ENCODE peak calls at places on chromosomes 4 and X, in four cellular contexts. E is HepG2, Y is HEK293T, R is K562. G is an unnamed sample.

GRCh38 chrX:40922307-40922706 is 162.9 kb upstream of the USP9X start:
- DNase-seq in E (peak; percentile 45), Y (no peak), R (peak; percentile 35), G (no peak)

GRCh38 chr4:121190389-121190788 is 26.3 kb upstream of the TNIP3 start:
- DNase-seq in E (no peak), Y (no peak), R (no peak), G (no peak)

GRCh38 chr4:56215138-56215793 is 172.0 kb downstream of the AASDH start:
- DNase-seq in Y (no peak), E (peak; percentile 63), R (no peak), G (no peak)

GRCh38 chr4:182338059-182338458 is 94.9 kb downstream of the TENM3 start:
- DNase-seq in R (no peak), Y (no peak), E (no peak), G (no peak)

GRCh38 chr4:108129226-108129625 is 39.5 kb downstream of the LEF1 start:
- DNase-seq in E (no peak), R (no peak), Y (no peak), G (no peak)

GRCh38 chr4:19580090-19580489 is 671.6 kb upstream of the SLIT2 start:
- DNase-seq in E (no peak), Y (no peak), R (no peak), G (no peak)

GRCh38 chrX:105167233-105167632 is 53.3 kb downstream of the TEX13A start:
- DNase-seq in Y (no peak), R (no peak), E (no peak), G (no peak)

GRCh38 chrX:72123471-72124185 is 8.1 kb downstream of the RTL5 start:
- DNase-seq in R (no peak), E (no peak), Y (peak; percentile 44), G (no peak)

GRCh38 chr4:183765121-183765990 is 106.3 kb downstream of the TRAPPC11 start:
- DNase-seq in R (no peak), Y (no peak), E (peak; percentile 10), G (no peak)

GRCh38 chr4:96531836-96532235 is 691.9 kb downstream of the PDHA2 start:
- DNase-seq in R (no peak), Y (no peak), E (no peak), G (no peak)

GRCh38 chr4:140816806-140817205 is 60.6 kb upstream of the TBC1D9 start:
- DNase-seq in R (no peak), Y (no peak), E (no peak), G (no peak)

GRCh38 chr4:77712675-77713074 is 106.5 kb downstream of the CNOT6L start:
- DNase-seq in R (no peak), E (no peak), Y (no peak), G (no peak)

GRCh38 chr4:1105067-1105466 is 8.3 kb downstream of the RNF212 start:
- DNase-seq in Y (no peak), E (no peak), R (no peak), G (no peak)

GRCh38 chr4:5142726-5143125 is 91.4 kb downstream of the STK32B start:
- DNase-seq in Y (no peak), R (peak; percentile 39), E (peak; percentile 20), G (no peak)
- TF ChIP-seq TARDBP in Y (no peak), R (no peak), E (no peak), G (no peak)

GRCh38 chr4:98470831-98471230 is 187.6 kb downstream of the TSPAN5 start:
- DNase-seq in Y (no peak), R (peak; percentile 32), E (no peak), G (no peak)
- TF ChIP-seq TARDBP in Y (no peak), R (no peak), E (no peak), G (no peak)

DNA sequence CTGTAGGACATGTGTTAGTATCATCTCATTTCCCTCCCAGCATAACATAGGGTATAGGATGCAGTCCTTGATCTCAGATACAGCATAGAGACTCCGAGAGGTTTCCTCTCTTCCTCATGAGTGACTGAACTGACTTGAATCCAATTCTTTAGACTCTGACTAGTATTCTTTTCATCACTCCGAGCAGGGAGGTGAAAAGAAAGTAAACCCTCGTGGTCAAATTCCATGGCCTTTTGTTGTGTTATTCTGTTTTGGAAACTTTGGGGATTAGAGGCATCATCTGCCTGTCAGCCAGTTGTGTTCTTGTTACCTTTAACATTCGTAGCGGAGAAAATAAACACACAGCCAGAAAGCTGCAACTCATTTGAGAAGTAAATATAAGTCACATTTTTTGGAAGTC is 206.6 kb downstream of the ARHGAP10 start:
- DNase-seq in R (no peak), E (no peak), Y (no peak), G (no peak)
- TF ChIP-seq TARDBP in R (no peak), E (no peak), Y (no peak), G (no peak)

GRCh38 chr4:86816463-86817107 is 32.6 kb downstream of the SLC10A6 start:
- DNase-seq in Y (no peak), R (no peak), E (no peak), G (no peak)
- TF ChIP-seq TARDBP in Y (no peak), R (no peak), E (no peak), G (no peak)

GRCh38 chr4:123554819-123555499 is 158.4 kb downstream of the SPRY1 start:
- DNase-seq in E (no peak), Y (no peak), R (no peak), G (no peak)

GRCh38 chr4:123553733-123554132 is 157.1 kb downstream of the SPRY1 start:
- DNase-seq in R (no peak), Y (no peak), E (peak; percentile 58), G (no peak)

GRCh38 chr4:123556526-123556925 is 159.9 kb downstream of the SPRY1 start:
- DNase-seq in E (no peak), Y (no peak), R (no peak), G (no peak)

GRCh38 chr4:123554263-123554662 is 157.7 kb downstream of the SPRY1 start:
- DNase-seq in R (no peak), E (no peak), Y (no peak), G (no peak)

GRCh38 chr4:123555500-123556273 is 159.1 kb downstream of the SPRY1 start:
- DNase-seq in R (peak; percentile 19), E (peak; percentile 98), Y (peak; percentile 48), G (no peak)
- TF ChIP-seq TARDBP in R (no peak), E (peak; percentile 93), Y (no peak), G (no peak)

GRCh38 chr4:6473264-6474052 is 1.0 kb upstream of the PPP2R2C start:
- DNase-seq in E (no peak), R (no peak), Y (no peak), G (no peak)
- TF ChIP-seq TARDBP in E (no peak), R (no peak), Y (no peak), G (no peak)

GRCh38 chrX:154047266-154047665 is 27.6 kb upstream of the IRAK1 start:
- DNase-seq in E (no peak), R (no peak), Y (no peak), G (no peak)

GRCh38 chrX:154050113-154050495 is 30.4 kb upstream of the IRAK1 start:
- DNase-seq in E (no peak), R (no peak), Y (no peak), G (no peak)

GRCh38 chrX:154049209-154050112 is 29.8 kb upstream of the IRAK1 start:
- DNase-seq in Y (no peak), E (no peak), R (no peak), G (no peak)

GRCh38 chrX:154048398-154048797 is 28.7 kb upstream of the IRAK1 start:
- DNase-seq in E (no peak), Y (no peak), R (no peak), G (no peak)

GRCh38 chrX:154051210-154051810 is 31.6 kb upstream of the IRAK1 start:
- DNase-seq in E (peak; percentile 45), R (peak; percentile 57), Y (peak; percentile 73), G (no peak)
- TF ChIP-seq TARDBP in E (no peak), R (no peak), Y (no peak), G (no peak)

GRCh38 chrX:78655642-78656041 is 3.5 kb downstream of the RTL3 start:
- DNase-seq in R (no peak), E (no peak), Y (no peak), G (no peak)

GRCh38 chrX:78652971-78653822 is 5.9 kb downstream of the RTL3 start:
- DNase-seq in R (no peak), Y (no peak), E (peak; percentile 73), G (no peak)

DNA sequence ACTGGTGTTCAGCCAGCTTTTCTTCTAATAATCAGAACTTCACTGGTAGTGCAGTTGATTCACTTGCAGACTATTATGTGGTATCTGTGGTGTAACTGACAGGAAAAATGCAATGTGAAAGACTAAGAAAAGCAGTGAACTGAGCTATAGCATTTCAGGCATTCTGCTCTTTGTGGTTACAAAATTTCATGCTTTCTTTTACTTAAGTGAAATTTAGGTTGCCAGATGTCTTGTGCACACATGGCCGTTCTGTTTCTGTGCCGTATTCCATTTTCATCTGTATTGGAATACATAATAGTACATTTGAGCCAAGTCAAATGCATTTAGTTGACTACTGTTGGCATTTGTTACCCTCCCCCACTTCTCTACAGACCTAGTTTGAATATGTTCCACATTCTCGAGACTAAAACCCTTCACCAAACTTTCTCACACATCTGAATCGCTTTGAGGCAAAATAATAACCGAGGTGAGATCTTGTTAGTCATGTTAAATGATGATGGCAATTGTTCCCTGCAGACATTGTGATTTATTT is 8.2 kb downstream of the RTL3 start:
- DNase-seq in E (no peak), Y (no peak), R (no peak), G (peak; percentile 72)
- TF ChIP-seq TARDBP in E (no peak), Y (no peak), R (no peak), G (no peak)

GRCh38 chr4:25177147-25177546 is 16.9 kb upstream of the SEPSECS start:
- DNase-seq in R (no peak), Y (no peak), E (no peak), G (no peak)

GRCh38 chr4:25171451-25171850 is 11.2 kb upstream of the SEPSECS start:
- DNase-seq in E (no peak), R (no peak), Y (no peak), G (no peak)

GRCh38 chr4:25169446-25169845 is 9.2 kb upstream of the SEPSECS start:
- DNase-seq in E (no peak), R (no peak), Y (no peak), G (no peak)

GRCh38 chr4:25174674-25175073 is 14.4 kb upstream of the SEPSECS start:
- DNase-seq in E (no peak), R (no peak), Y (no peak), G (no peak)

GRCh38 chr4:25172964-25173917 is 13.0 kb upstream of the SEPSECS start:
- DNase-seq in R (peak; percentile 41), E (no peak), Y (no peak), G (no peak)
- TF ChIP-seq TARDBP in R (no peak), E (no peak), Y (no peak), G (no peak)

DNA sequence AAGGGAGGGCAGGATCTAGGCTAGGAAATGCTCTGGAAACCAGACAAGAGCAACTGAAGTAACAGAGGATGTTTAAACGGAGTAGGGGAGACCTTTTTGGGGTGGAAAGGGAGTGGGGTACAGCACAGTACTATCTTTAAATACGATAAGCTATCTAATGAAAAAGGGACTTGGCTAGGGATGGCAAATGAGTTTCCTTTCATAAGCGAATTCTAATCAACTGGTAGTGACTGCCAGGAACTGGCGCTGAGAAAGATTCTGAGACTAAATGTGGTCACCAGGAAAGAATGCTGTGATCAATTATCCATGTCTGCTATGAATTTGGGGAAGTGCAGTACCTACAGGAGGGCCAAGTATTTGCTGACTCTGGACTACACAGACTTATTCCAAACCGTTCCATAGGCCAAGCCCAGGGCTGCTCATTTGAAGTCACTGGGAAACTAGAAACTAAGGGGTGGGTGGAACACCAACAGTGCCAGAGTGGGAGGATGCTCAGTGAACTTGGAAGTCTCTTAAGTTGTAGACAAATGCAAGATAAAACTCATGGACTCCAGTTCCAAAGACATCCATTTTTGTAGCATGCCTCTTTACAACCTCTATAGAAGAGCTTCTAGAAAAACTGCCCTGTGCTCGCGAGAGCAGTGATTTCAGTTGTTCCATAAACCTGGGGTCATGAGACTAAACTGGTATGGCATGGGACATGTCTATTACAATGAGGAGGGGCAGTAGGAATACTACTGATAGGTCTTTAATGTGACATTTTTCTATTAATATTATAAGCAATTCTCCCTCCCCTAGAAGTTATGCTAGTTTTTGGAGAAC is 2.0 kb downstream of the TRAPPC2 start:
- DNase-seq in Y (no peak), R (no peak), E (no peak), G (no peak)
- TF ChIP-seq TARDBP in Y (no peak), R (no peak), E (no peak), G (no peak)

G was measured in GM12878.